ENCODE peak calls at places on chromosomes 16 and 17, in five cellular contexts. C is GM23248, H is AG04450, I is suprapubic skin, J is neural progenitor cell. W is an unnamed sample.

GRCh38 chr17:41020346-41020745 is 6.7 kb downstream of the KRTAP1-5 start:
- DNase-seq in I (no peak), C (no peak), H (no peak), J (no peak), W (no peak)

GRCh38 chr17:12642034-12642433 is 23.7 kb upstream of the MYOCD start:
- DNase-seq in I (no peak), H (no peak), J (no peak), C (no peak), W (no peak)

GRCh38 chr16:11896776-11897175 is 19.0 kb downstream of the GSPT1 start:
- DNase-seq in H (peak), I (no peak), C (peak), J (no peak), W (no peak)

GRCh38 chr16:57688487-57688986 is 6.1 kb upstream of the DRC7 start:
- DNase-seq in J (no peak), I (no peak), H (no peak), C (no peak), W (peak)

GRCh38 chr16:17177242-17177967 is 293.4 kb downstream of the XYLT1 start:
- DNase-seq in I (no peak), H (no peak), C (peak), J (no peak), W (no peak)

GRCh38 chr17:72343911-72344310 is 223.1 kb downstream of the SOX9 start:
- DNase-seq in I (no peak), H (no peak), J (no peak), C (no peak), W (no peak)

GRCh38 chr17:2105663-2106062 is 50.8 kb downstream of the HIC1 start:
- DNase-seq in I (no peak), C (no peak), H (no peak), J (no peak), W (no peak)

GRCh38 chr17:72660274-72661092 is 432.0 kb downstream of the SLC39A11 start:
- DNase-seq in J (no peak), I (no peak), C (no peak), H (no peak), W (no peak)

GRCh38 chr17:78777886-78778285 is 4.2 kb downstream of the CYTH1 start:
- DNase-seq in H (no peak), I (no peak), C (no peak), J (no peak), W (no peak)

GRCh38 chr17:36675786-36676185 is 74.4 kb downstream of the MRM1 start:
- DNase-seq in I (no peak), H (no peak), J (no peak), C (no peak), W (no peak)

GRCh38 chr17:58756246-58757161 is 850 bp downstream of the PPM1E start:
- DNase-seq in H (no peak), J (peak), C (peak), I (no peak), W (no peak)

GRCh38 chr17:80918731-80919130 is 72.9 kb upstream of the CHMP6 start:
- DNase-seq in H (no peak), C (no peak), J (no peak), I (no peak), W (no peak)

GRCh38 chr16:49931931-49932330 is 76.0 kb upstream of the ZNF423 start:
- DNase-seq in H (no peak), J (no peak), C (no peak), I (peak), W (no peak)

GRCh38 chr16:57360321-57360935 is 1.8 kb downstream of the CCL22 start:
- DNase-seq in J (no peak), H (no peak), C (no peak), I (no peak), W (no peak)

GRCh38 chr16:67277999-67278772 is 1.1 kb upstream of the PLEKHG4 start:
- DNase-seq in I (no peak), J (no peak), C (peak), H (no peak), W (peak)

GRCh38 chr17:50945779-50946222 is 79.6 kb upstream of the TOB1 start:
- DNase-seq in I (no peak), H (no peak), C (no peak), J (no peak), W (peak)

GRCh38 chr16:85626191-85626951 is 13.2 kb downstream of the GSE1 start:
- DNase-seq in H (no peak), J (peak), I (no peak), C (no peak), W (no peak)

GRCh38 chr16:79351927-79352326 is 248.6 kb downstream of the MAF start:
- DNase-seq in H (no peak), J (no peak), I (no peak), C (no peak), W (no peak)

GRCh38 chr16:381788-382717 is at the start of gene PGAP6:
- DNase-seq in C (peak), I (peak), H (no peak), J (peak), W (peak)

GRCh38 chr16:386641-387156 is 4.9 kb upstream of the PGAP6 start:
- DNase-seq in C (no peak), J (no peak), H (no peak), I (no peak), W (no peak)

GRCh38 chr16:379961-380836 is 1.6 kb downstream of the PGAP6 start:
- DNase-seq in H (no peak), C (no peak), J (no peak), I (peak), W (no peak)

GRCh38 chr16:380837-381787 is 666 bp downstream of the PGAP6 start:
- DNase-seq in H (no peak), C (peak), J (peak), I (peak), W (peak)

DNA sequence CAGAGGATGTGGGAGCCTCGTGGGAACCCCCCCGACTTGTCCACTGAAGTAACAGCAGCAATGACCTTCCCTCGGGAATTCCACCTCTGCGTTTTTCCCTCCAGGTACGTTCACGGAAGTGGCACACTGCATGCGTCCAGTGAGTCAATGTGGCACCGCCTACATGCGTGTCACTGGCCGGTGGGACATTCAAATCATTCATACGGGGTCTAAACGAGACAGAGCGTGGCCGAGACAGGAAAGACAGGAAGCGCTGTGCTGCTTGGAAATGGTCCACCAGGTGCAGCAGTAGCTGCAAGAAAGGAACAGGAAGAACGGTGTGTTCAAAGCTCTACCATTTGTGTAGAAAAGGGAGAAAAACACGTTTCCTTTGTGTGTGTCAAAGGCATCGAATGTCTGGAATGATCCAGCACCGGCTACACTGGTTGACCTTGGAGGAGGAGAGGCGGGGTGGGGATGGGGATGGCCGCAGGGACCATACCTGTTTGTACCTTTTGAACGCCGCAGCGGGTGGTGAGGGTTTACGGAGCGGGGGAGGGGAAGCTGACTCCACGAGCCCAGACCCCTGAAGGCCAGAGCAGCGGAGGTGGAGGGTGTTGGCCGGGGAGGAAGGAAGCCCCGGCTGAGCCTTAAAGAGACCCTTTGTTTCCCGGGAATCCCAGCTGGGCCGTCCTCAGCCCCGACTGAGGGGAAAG is 1.7 kb upstream of the PGAP6 start:
- DNase-seq in I (peak), H (no peak), J (peak), C (no peak), W (no peak)
- H3K27ac ChIP-seq in I (peak), H (no peak), J (no peak), C (no peak), W (no peak)

DNA sequence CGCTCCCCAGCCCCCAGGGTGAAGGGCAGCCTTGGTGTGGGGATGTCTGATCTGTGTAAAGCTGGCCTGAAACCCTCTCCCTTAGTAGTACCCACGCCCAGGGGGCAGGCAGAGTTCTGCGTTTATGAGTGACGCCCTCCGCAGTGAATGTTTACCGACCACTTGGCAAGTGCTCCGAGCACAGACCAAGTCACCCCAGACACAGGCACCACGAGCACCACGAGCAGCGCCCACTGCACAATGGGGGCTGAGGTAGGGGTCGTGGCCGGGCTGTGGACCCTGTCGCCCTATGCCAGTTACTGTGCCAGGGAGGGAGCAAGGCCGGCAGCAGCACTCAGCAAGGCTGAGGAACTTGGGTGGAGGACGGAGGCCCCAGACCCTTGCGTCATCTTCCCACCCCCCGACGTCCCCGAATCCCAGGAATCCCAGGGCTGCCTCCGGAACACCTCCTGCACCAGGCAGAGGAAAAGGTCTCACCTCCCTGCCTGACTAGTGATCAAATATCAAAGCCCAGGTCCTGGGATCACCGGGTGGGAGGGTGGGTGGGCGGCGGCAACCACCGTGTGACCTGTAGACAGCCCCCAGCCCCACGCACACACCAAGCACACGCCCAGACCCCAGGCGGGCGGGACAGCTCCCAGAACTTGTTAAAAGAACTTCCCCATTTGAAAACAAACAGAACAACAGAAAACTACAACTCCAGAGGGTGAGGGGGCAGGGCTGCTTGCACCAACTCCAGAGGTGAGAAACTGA is 5.3 kb downstream of the VASN start:
- DNase-seq in H (no peak), J (no peak), C (no peak), I (peak), W (no peak)
- H3K4me3 ChIP-seq in H (peak), J (no peak), C (peak), I (peak), W (no peak)

GRCh38 chr16:84024854-84025253 is 17.7 kb downstream of the SLC38A8 start:
- DNase-seq in C (peak), J (no peak), I (no peak), H (no peak), W (no peak)
- H3K27ac ChIP-seq in C (peak), J (no peak), I (peak), H (no peak), W (no peak)

GRCh38 chr17:17112628-17113200 is 70.5 kb downstream of the MPRIP start:
- DNase-seq in J (peak), C (no peak), H (no peak), I (no peak), W (no peak)
- H3K4me3 ChIP-seq in J (no peak), C (no peak), H (no peak), I (no peak), W (no peak)

DNA sequence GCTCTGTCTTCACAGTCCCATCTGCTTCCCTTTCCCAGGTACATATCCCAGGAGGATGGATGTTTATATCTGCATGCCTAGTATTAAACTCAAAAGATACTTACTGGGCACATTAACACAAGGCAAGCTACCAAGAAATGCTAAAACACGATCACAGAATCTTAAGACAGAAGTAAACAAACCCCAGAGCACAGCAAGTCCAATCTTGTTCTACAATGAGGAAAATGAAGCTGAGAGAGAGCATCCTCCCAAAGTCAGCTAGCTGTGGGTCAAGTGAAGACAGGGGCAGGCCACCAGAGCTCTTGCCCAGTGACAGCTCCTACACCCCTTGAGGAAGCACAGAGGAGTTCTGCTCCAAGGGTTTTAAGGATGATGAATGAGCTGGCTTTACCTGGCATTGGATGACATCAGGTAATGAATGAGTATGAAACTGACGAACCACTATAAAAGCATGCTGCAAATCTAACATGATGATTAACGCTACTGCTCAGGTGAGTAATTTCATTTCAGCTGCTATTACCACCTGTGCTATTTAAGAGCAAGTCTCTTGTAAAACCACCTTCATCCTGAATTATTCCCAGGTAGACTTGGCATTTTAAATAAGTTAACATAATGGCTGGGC is 20.3 kb downstream of the XPO6 start:
- DNase-seq in J (no peak), I (no peak), C (no peak), H (no peak), W (no peak)
- H3K27ac ChIP-seq in J (no peak), I (no peak), C (no peak), H (no peak), W (no peak)

GRCh38 chr16:89491974-89492687 is 1.8 kb upstream of the ANKRD11 start:
- DNase-seq in C (no peak), I (no peak), J (no peak), H (no peak), W (no peak)
- H3K4me3 ChIP-seq in C (peak), I (peak), J (peak), H (peak), W (no peak)

DNA sequence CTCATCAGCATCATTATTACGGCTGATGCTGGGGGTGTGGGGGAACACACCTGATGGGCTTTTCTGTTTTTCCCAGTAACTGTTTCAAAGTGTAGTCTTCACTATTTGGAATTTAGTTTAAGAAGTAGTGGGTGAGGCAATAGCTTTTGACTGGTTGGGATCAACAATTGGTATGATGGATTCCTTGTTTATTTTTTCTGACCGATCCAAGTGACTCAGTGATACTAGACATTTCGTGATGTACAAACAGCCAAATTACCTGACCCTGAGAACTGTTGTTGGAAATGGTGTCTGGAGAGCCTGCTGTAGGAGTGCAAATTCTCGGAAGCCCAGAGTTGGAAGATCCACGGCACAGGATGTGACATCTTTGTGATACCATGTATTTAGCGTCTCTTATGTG is 204.2 kb downstream of the PRKCA start:
- DNase-seq in H (no peak), I (no peak), C (no peak), J (no peak), W (no peak)
- H3K27ac ChIP-seq in H (peak), I (no peak), C (peak), J (no peak), W (no peak)